ENCODE peak calls at places on chromosomes 16 and 17, in ten cellular contexts. J is Karpas-422; R is OCI-LY7; Z is CD8-positive, alpha-beta memory T cell; N is right atrium auricular region; B is HepG2; Y is adipocyte; P is lower leg skin; H is astrocyte; T is ovary. C is an unnamed sample.

GRCh38 chr17:4859816-4860625 is 26.9 kb downstream of the MINK1 start:
- DNase-seq in J (no peak), R (no peak), Z (no peak), N (no peak), B (no peak), Y (no peak), P (no peak), H (no peak), T (no peak), C (no peak)

GRCh38 chr16:67847064-67847861 is at the start of gene CENPT:
- DNase-seq in J (peak), R (peak), Z (no peak), N (no peak), B (peak), Y (peak), P (no peak), H (peak), T (no peak), C (peak)

GRCh38 chr16:22262460-22262859 is 34.7 kb upstream of the POLR3E start:
- DNase-seq in J (no peak), R (no peak), Z (no peak), N (no peak), B (no peak), Y (no peak), P (no peak), H (peak), T (no peak), C (peak)

GRCh38 chr16:89096768-89097527 is 3.3 kb downstream of the ACSF3 start:
- DNase-seq in J (no peak), R (peak), Z (peak), N (no peak), B (no peak), Y (no peak), P (no peak), H (no peak), T (no peak), C (no peak)

GRCh38 chr17:72840019-72840418 is 252.5 kb downstream of the SLC39A11 start:
- DNase-seq in J (no peak), R (no peak), Z (no peak), N (no peak), B (no peak), Y (no peak), P (no peak), H (no peak), T (no peak), C (no peak)

GRCh38 chr17:20116683-20117309 is 107.6 kb downstream of the SPECC1 start:
- DNase-seq in J (peak), R (peak), Z (peak), N (no peak), B (peak), Y (peak), P (no peak), H (no peak), T (peak), C (peak)

GRCh38 chr17:7403043-7403901 is 625 bp downstream of the TMEM256 start:
- DNase-seq in J (peak), R (peak), Z (peak), N (peak), B (peak), Y (no peak), P (peak), H (no peak), T (peak), C (no peak)

GRCh38 chr17:69098635-69099034 is 37.9 kb upstream of the ABCA9 start:
- DNase-seq in J (no peak), R (no peak), Z (no peak), N (no peak), B (no peak), Y (no peak), P (no peak), H (no peak), T (no peak), C (no peak)

GRCh38 chr17:36089888-36090836 is at the start of gene CCL3:
- DNase-seq in J (peak), R (peak), Z (no peak), N (no peak), B (no peak), Y (no peak), P (no peak), H (no peak), T (no peak), C (no peak)

GRCh38 chr17:47889734-47890529 is 6.1 kb upstream of the SP2 start:
- DNase-seq in J (peak), R (peak), Z (peak), N (peak), B (peak), Y (peak), P (peak), H (peak), T (peak), C (peak)

GRCh38 chr16:2341456-2342447 is 1.2 kb upstream of the ABCA3 start:
- DNase-seq in J (no peak), R (no peak), Z (peak), N (no peak), B (no peak), Y (no peak), P (no peak), H (no peak), T (peak), C (no peak)
- H3K4me3 ChIP-seq in J (no peak), R (no peak), Z (no peak), N (peak), B (no peak), Y (no peak), P (no peak), H (no peak), T (no peak), C (no peak)

GRCh38 chr17:59600169-59600568 is 19.5 kb upstream of the CLTC start:
- DNase-seq in J (no peak), R (no peak), Z (no peak), N (no peak), B (no peak), Y (no peak), P (no peak), H (no peak), T (no peak), C (no peak)

GRCh38 chr17:59607061-59607460 is 12.6 kb upstream of the CLTC start:
- DNase-seq in J (no peak), R (no peak), Z (no peak), N (no peak), B (no peak), Y (no peak), P (no peak), H (no peak), T (no peak), C (no peak)

DNA sequence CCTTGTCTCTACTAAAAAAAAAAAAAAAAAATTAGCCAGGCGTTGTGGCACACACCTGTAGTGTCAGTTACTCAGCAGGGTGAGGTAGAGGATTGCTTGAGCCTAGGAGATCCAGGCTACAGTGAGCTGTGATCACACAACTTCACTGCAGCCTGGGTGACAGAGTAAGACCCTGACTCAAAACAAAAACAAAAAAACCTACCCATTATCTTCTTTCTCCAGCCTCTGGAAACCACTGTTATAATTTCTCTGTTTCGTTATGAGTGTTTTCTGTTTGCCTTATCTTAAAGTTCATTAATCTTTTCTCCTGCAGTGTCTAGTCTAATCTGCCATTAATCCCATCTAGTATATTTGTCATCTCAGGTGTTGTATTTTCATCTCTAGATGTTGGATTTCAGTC is 18.6 kb upstream of the CLTC start:
- DNase-seq in J (no peak), R (no peak), Z (no peak), N (no peak), B (no peak), Y (no peak), P (no peak), H (no peak), T (no peak), C (no peak)
- H3K4me3 ChIP-seq in J (no peak), R (no peak), Z (no peak), N (no peak), B (no peak), Y (no peak), P (no peak), H (no peak), T (no peak), C (no peak)

DNA sequence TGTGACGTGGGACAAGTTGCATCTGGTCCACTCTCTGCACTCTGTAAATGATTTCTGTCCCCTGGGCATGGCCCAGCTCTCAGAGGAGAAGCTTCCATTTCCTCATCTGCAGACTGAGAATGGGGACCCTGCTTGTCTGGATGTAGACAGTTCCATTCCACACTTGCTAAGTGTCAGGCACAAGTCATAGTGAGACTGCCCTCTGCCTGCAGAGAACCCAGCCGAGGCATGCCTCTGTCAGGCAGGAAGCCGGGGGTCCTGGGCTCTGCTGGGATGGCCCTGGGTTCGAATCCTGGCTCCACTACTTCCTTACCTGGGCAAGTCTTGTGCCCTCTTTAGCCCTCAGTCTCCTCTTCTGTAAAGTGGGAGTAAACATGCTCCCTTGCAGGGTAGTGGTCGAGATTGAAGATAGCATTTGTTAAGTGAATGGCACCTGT is 4.1 kb downstream of the MAP2K3 start:
- DNase-seq in J (peak), R (peak), Z (no peak), N (no peak), B (no peak), Y (no peak), P (no peak), H (no peak), T (no peak), C (no peak)
- H3K4me3 ChIP-seq in J (peak), R (peak), Z (peak), N (peak), B (peak), Y (peak), P (no peak), H (no peak), T (no peak), C (peak)

DNA sequence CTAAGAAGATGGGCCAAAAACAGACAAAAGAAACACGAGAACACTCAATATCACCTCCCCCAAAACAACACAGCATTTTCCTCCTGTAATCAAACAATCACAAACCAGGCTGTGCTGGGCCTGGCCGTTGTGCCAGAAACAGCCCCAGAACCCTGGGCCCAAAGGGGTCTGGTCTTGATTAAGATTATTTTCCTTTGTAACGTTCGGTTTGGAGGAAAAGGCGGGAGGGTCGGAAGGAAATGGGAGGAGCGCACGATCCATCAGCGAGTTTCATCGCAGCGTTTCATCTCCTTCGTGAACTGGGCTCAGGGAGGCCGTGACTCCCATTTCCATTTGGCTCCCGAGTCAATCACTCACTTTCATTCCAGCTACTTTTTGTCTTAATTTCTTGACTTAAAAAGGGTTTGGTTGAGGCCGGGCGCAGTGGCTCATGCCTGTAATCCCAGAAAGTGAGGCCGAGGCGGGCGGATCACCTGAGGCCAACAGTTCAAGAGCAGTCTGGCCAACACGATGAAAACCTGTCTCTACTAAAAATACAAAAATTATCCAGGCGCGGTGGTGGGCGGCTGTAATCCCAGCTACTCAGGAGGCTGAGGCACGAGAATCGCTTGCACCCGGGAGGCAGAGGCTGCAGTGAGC is 61.4 kb downstream of the NXN start:
- DNase-seq in J (no peak), R (no peak), Z (no peak), N (no peak), B (no peak), Y (no peak), P (no peak), H (no peak), T (no peak), C (peak)
- H3K4me3 ChIP-seq in J (no peak), R (no peak), Z (no peak), N (no peak), B (no peak), Y (peak), P (no peak), H (no peak), T (no peak), C (peak)

GRCh38 chr17:55571095-55571494 is 59.8 kb upstream of the SMIM36 start:
- DNase-seq in J (no peak), R (no peak), Z (no peak), N (no peak), B (no peak), Y (no peak), P (no peak), H (peak), T (no peak), C (no peak)
- H3K4me3 ChIP-seq in J (no peak), R (no peak), Z (no peak), N (no peak), B (no peak), Y (no peak), P (no peak), H (no peak), T (no peak), C (no peak)

C was measured in AG10803.